ENCODE peak calls at places on chromosomes 3 and 15, in eight cellular contexts. G, D, I, J, K, B, S and F are unnamed samples. For H3K9me3 and H3K4me1, the result is how much of the 10 kb centered on the place peaks cover.

GRCh38 chr3:52782412-52783210 is 5.2 kb downstream of the ITIH1 start:
- DNase-seq in S (no peak), D (no peak), B (no peak), G (no peak), J (no peak), K (no peak), I (no peak), F (no peak)

GRCh38 chr3:41265011-41265545 is 65.8 kb downstream of the CTNNB1 start:
- DNase-seq in K (no peak), S (no peak), D (no peak), B (no peak), J (peak), G (no peak), I (peak), F (no peak)

GRCh38 chr3:196378442-196378841 is 40.3 kb upstream of the TM4SF19 start:
- DNase-seq in I (no peak), K (no peak), D (no peak), S (no peak), G (no peak), B (no peak), J (no peak), F (no peak)

GRCh38 chr3:27758083-27758482 is 36.0 kb upstream of the EOMES start:
- DNase-seq in D (no peak), J (peak), G (peak), B (no peak), I (peak), K (no peak), S (no peak), F (no peak)

GRCh38 chr15:32659340-32659831 is 17.9 kb downstream of the SCG5 start:
- DNase-seq in B (no peak), K (no peak), J (peak), G (no peak), S (no peak), D (no peak), I (no peak), F (no peak)

GRCh38 chr3:24539699-24540098 is 45.0 kb upstream of the THRB start:
- DNase-seq in S (no peak), B (no peak), J (no peak), K (no peak), D (no peak), G (no peak), I (no peak), F (no peak)

GRCh38 chr3:131880948-131881347 is 153.9 kb downstream of the CPNE4 start:
- DNase-seq in I (no peak), S (no peak), G (no peak), D (no peak), J (no peak), B (no peak), K (no peak), F (no peak)

GRCh38 chr3:42906905-42907183 is 902 bp downstream of the ZNF662 start:
- DNase-seq in I (no peak), G (no peak), K (no peak), J (no peak), D (no peak), B (no peak), S (no peak), F (no peak)

GRCh38 chr15:98562361-98562791 is 86.0 kb upstream of the IGF1R start:
- DNase-seq in K (no peak), D (no peak), G (no peak), B (no peak), I (no peak), J (no peak), S (no peak), F (no peak)

GRCh38 chr3:130504701-130505100 is 12.3 kb upstream of the COL6A6 start:
- DNase-seq in K (no peak), G (no peak), S (no peak), D (no peak), J (no peak), B (no peak), I (no peak), F (no peak)

DNA sequence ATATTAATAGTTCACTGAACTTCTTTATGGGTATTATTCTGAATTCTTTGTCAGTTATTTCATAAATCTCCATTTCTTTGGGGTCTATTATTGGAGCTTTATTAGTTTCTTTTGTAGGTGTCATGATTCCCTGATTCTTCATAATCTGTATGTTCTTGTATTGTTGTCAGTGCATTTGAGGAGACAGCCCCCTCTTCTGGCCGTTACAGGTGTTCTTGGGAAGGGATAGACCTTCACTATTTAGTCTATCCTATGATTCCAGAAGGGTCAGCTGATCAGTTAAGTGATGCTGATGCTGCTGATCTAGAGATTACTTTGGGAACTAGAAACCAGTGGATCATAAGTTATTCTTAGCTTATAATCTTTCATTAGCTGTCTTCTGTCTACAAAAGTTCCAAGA is 34.9 kb downstream of the TMEM39A start:
- DNase-seq in K (no peak), I (no peak), B (no peak), G (no peak), S (no peak), D (peak), J (no peak), F (peak)
- H3K9me3 ChIP-seq in K (under half), I (under half), B (under half), G (under half), S (under half), D (under half), J (under half), F (under half)

GRCh38 chr3:129162729-129163579 is 2.1 kb upstream of the ISY1 start:
- DNase-seq in I (peak), D (peak), B (no peak), J (no peak), G (no peak), K (no peak), S (no peak), F (peak)

GRCh38 chr3:129161860-129162271 is 1.0 kb upstream of the ISY1 start:
- DNase-seq in J (peak), K (no peak), D (peak), I (peak), G (peak), B (no peak), S (peak), F (peak)

GRCh38 chr3:129166579-129167332 is 5.9 kb upstream of the ISY1 start:
- DNase-seq in S (no peak), J (no peak), K (no peak), G (no peak), B (no peak), D (no peak), I (no peak), F (no peak)

GRCh38 chr3:129160891-129161859 is at the start of gene ISY1:
- DNase-seq in J (peak), S (peak), I (peak), G (peak), K (peak), B (peak), D (peak), F (peak)

DNA sequence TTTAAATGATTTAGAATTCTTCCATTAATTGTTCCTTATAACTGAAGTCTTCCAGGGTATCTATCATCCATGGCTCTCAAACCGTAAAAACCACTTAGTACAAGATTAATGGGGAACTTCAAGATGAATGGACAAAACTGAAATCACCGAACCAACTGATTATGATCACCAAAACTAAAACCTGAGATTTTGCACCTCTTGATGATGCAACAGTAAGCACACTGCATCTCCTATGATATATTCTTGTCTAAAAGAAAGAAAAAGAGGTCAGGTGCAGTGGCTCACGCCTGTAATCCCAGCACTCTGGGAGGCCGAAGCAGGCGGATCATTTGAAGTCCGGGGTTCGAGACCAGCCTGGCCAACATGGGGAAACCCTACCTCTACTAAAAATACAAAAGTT is 3.6 kb upstream of the ISY1 start:
- DNase-seq in J (no peak), B (no peak), I (no peak), D (no peak), K (no peak), S (no peak), G (no peak), F (no peak)
- H3K4me3 ChIP-seq in J (no peak), B (no peak), I (no peak), D (no peak), K (no peak), S (no peak), G (no peak), F (no peak)

GRCh38 chr3:66396888-66397287 is 103.9 kb downstream of the LRIG1 start:
- DNase-seq in S (no peak), G (no peak), J (no peak), I (no peak), K (no peak), D (no peak), B (no peak), F (no peak)
- H3K4me1 ChIP-seq in S (under half), G (under half), J (under half), I (under half), K (under half), D (under half), B (under half), F (under half)

GRCh38 chr15:25381579-25381978 is 57.2 kb downstream of the UBE3A start:
- DNase-seq in J (no peak), G (no peak), I (no peak), B (no peak), K (no peak), D (no peak), S (no peak), F (no peak)

GRCh38 chr15:25374143-25374542 is 64.7 kb downstream of the UBE3A start:
- DNase-seq in I (no peak), S (no peak), G (no peak), B (no peak), J (no peak), D (no peak), K (no peak), F (no peak)

GRCh38 chr15:25375557-25375956 is 63.3 kb downstream of the UBE3A start:
- DNase-seq in J (no peak), B (no peak), D (no peak), K (no peak), I (peak), S (no peak), G (no peak), F (no peak)

GRCh38 chr15:25378501-25378901 is 60.3 kb downstream of the UBE3A start:
- DNase-seq in B (no peak), I (no peak), D (no peak), S (no peak), J (peak), K (no peak), G (no peak), F (no peak)
- H3K9me3 ChIP-seq in B (under half), I (under half), D (under half), S (under half), J (under half), K (under half), G (under half), F (under half)

DNA sequence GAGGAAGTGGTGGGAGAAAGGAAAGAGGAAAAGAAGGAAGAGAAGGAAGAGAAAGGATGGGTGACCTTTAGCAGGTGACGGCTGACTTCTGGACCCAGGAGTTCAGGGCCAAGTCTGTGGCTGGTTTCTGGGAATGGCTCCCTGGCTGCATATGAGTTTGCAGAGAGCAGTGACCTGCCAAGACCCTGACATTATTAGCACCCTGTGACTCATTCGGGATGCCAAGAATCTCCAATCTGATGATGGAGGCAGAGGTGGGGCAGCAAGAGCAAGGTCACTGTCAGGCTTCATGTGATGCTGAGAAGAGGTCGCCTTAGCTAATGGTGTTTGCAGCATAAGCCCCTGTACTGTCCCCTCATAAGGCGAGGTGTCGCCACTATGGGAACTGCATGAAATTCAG is 42.6 kb downstream of the MYZAP start:
- DNase-seq in K (no peak), G (peak), J (no peak), D (no peak), S (no peak), B (no peak), I (no peak), F (no peak)
- H3K4me3 ChIP-seq in K (no peak), G (no peak), J (no peak), D (no peak), S (no peak), B (no peak), I (no peak), F (no peak)